ENCODE peak calls at places on chromosomes 16 and 17, in seven cellular contexts. One of them, this sample, is unnamed.
A peak's percentile ranks its signal among the peaks of the same experiment; 100 is the strongest.

GRCh38 chr17:77488531-77489238 is 347.9 kb downstream of the SEC14L1 start:
- DNase-seq in A549: no peak
- DNase-seq in transverse colon: no peak
- DNase-seq in stomach: no peak
- DNase-seq in suprapubic skin: no peak
- DNase-seq in tibial nerve: no peak
- DNase-seq in sigmoid colon: peak; percentile 67
- DNase-seq in this sample: no peak

GRCh38 chr17:34235389-34236028 is 19.6 kb upstream of the CCL2 start:
- DNase-seq in A549: no peak
- DNase-seq in transverse colon: peak; percentile 24
- DNase-seq in stomach: peak; percentile 30
- DNase-seq in suprapubic skin: no peak
- DNase-seq in tibial nerve: peak; percentile 70
- DNase-seq in sigmoid colon: peak; percentile 87
- DNase-seq in this sample: no peak

GRCh38 chr17:1683489-1683888 is 1.2 kb downstream of the PRPF8 start:
- DNase-seq in A549: no peak
- DNase-seq in transverse colon: no peak
- DNase-seq in stomach: no peak
- DNase-seq in suprapubic skin: no peak
- DNase-seq in tibial nerve: no peak
- DNase-seq in sigmoid colon: no peak
- DNase-seq in this sample: no peak

GRCh38 chr16:66650707-66651473 is 45.7 kb downstream of the CMTM4 start:
- DNase-seq in A549: peak; percentile 84
- DNase-seq in transverse colon: peak; percentile 82
- DNase-seq in stomach: peak; percentile 78
- DNase-seq in suprapubic skin: peak; percentile 87
- DNase-seq in tibial nerve: peak; percentile 91
- DNase-seq in sigmoid colon: peak; percentile 85
- DNase-seq in this sample: peak; percentile 94

GRCh38 chr16:85902366-85903155 is 3.6 kb downstream of the IRF8 start:
- DNase-seq in A549: no peak
- DNase-seq in transverse colon: peak; percentile 67
- DNase-seq in stomach: peak; percentile 39
- DNase-seq in suprapubic skin: no peak
- DNase-seq in tibial nerve: no peak
- DNase-seq in sigmoid colon: no peak
- DNase-seq in this sample: no peak

GRCh38 chr16:81737885-81738536 is 41.1 kb upstream of the PLCG2 start:
- DNase-seq in A549: peak; percentile 86
- DNase-seq in transverse colon: peak; percentile 92
- DNase-seq in stomach: peak; percentile 92
- DNase-seq in suprapubic skin: peak; percentile 89
- DNase-seq in tibial nerve: peak; percentile 81
- DNase-seq in sigmoid colon: peak; percentile 89
- DNase-seq in this sample: peak; percentile 94

GRCh38 chr16:74711938-74712337 is 11.3 kb upstream of the MLKL start:
- DNase-seq in A549: no peak
- DNase-seq in transverse colon: no peak
- DNase-seq in stomach: no peak
- DNase-seq in suprapubic skin: no peak
- DNase-seq in tibial nerve: no peak
- DNase-seq in sigmoid colon: no peak
- DNase-seq in this sample: no peak

GRCh38 chr17:27455914-27456680 is at the start of gene KSR1:
- DNase-seq in A549: peak; percentile 82
- DNase-seq in transverse colon: peak; percentile 89
- DNase-seq in stomach: peak; percentile 89
- DNase-seq in suprapubic skin: peak; percentile 88
- DNase-seq in tibial nerve: peak; percentile 61
- DNase-seq in sigmoid colon: peak; percentile 90
- DNase-seq in this sample: no peak

GRCh38 chr17:8861482-8862181 is 5.8 kb downstream of the PIK3R6 start:
- DNase-seq in A549: no peak
- DNase-seq in transverse colon: no peak
- DNase-seq in stomach: no peak
- DNase-seq in suprapubic skin: no peak
- DNase-seq in tibial nerve: no peak
- DNase-seq in sigmoid colon: no peak
- DNase-seq in this sample: no peak

GRCh38 chr17:1997587-1998425 is 27.3 kb downstream of the RTN4RL1 start:
- DNase-seq in A549: peak; percentile 71
- DNase-seq in transverse colon: peak; percentile 83
- DNase-seq in stomach: peak; percentile 89
- DNase-seq in suprapubic skin: no peak
- DNase-seq in tibial nerve: no peak
- DNase-seq in sigmoid colon: no peak
- DNase-seq in this sample: no peak

GRCh38 chr16:28163699-28164584 is 47.8 kb downstream of the XPO6 start:
- DNase-seq in A549: no peak
- DNase-seq in transverse colon: no peak
- DNase-seq in stomach: no peak
- DNase-seq in suprapubic skin: no peak
- DNase-seq in tibial nerve: no peak
- DNase-seq in sigmoid colon: no peak
- DNase-seq in this sample: no peak

GRCh38 chr17:16428098-16428882 is 12.9 kb downstream of the TRPV2 start:
- DNase-seq in A549: peak; percentile 83
- DNase-seq in transverse colon: peak; percentile 67
- DNase-seq in stomach: peak; percentile 73
- DNase-seq in suprapubic skin: no peak
- DNase-seq in tibial nerve: no peak
- DNase-seq in sigmoid colon: no peak
- DNase-seq in this sample: no peak

GRCh38 chr16:84993926-84994325 is 17.4 kb downstream of the ZDHHC7 start:
- DNase-seq in A549: no peak
- DNase-seq in transverse colon: no peak
- DNase-seq in stomach: no peak
- DNase-seq in suprapubic skin: no peak
- DNase-seq in tibial nerve: no peak
- DNase-seq in sigmoid colon: no peak
- DNase-seq in this sample: no peak

GRCh38 chr17:68200689-68201424 is 47.0 kb upstream of the AMZ2 start:
- DNase-seq in A549: peak; percentile 82
- DNase-seq in transverse colon: peak; percentile 80
- DNase-seq in stomach: peak; percentile 80
- DNase-seq in suprapubic skin: peak; percentile 89
- DNase-seq in tibial nerve: peak; percentile 77
- DNase-seq in sigmoid colon: peak; percentile 86
- DNase-seq in this sample: peak; percentile 93

GRCh38 chr17:68204736-68205135 is 43.1 kb upstream of the AMZ2 start:
- DNase-seq in A549: no peak
- DNase-seq in transverse colon: no peak
- DNase-seq in stomach: no peak
- DNase-seq in suprapubic skin: no peak
- DNase-seq in tibial nerve: no peak
- DNase-seq in sigmoid colon: no peak
- DNase-seq in this sample: peak; percentile 89

GRCh38 chr17:68207651-68208253 is 40.1 kb upstream of the AMZ2 start:
- DNase-seq in A549: no peak
- DNase-seq in transverse colon: no peak
- DNase-seq in stomach: no peak
- DNase-seq in suprapubic skin: no peak
- DNase-seq in tibial nerve: peak; percentile 2
- DNase-seq in sigmoid colon: no peak
- DNase-seq in this sample: peak; percentile 55

GRCh38 chr17:68201425-68201785 is 46.4 kb upstream of the AMZ2 start:
- DNase-seq in A549: no peak
- DNase-seq in transverse colon: no peak
- DNase-seq in stomach: no peak
- DNase-seq in suprapubic skin: no peak
- DNase-seq in tibial nerve: no peak
- DNase-seq in sigmoid colon: no peak
- DNase-seq in this sample: peak; percentile 53

GRCh38 chr17:68205251-68205807 is 42.5 kb upstream of the AMZ2 start:
- DNase-seq in A549: peak; percentile 90
- DNase-seq in transverse colon: peak; percentile 93
- DNase-seq in stomach: peak; percentile 92
- DNase-seq in suprapubic skin: peak; percentile 94
- DNase-seq in tibial nerve: peak; percentile 93
- DNase-seq in sigmoid colon: peak; percentile 94
- DNase-seq in this sample: peak; percentile 97
- TF ChIP-seq EP300 in A549: no peak
- TF ChIP-seq EP300 in transverse colon: no peak
- TF ChIP-seq EP300 in stomach: no peak
- TF ChIP-seq EP300 in suprapubic skin: no peak
- TF ChIP-seq EP300 in tibial nerve: peak; percentile 36
- TF ChIP-seq EP300 in sigmoid colon: no peak
- TF ChIP-seq EP300 in this sample: no peak

GRCh38 chr17:44133918-44134476 is 7.7 kb upstream of the HROB start:
- DNase-seq in A549: no peak
- DNase-seq in transverse colon: no peak
- DNase-seq in stomach: no peak
- DNase-seq in suprapubic skin: no peak
- DNase-seq in tibial nerve: no peak
- DNase-seq in sigmoid colon: no peak
- DNase-seq in this sample: no peak

GRCh38 chr17:44132275-44132821 is 8.9 kb upstream of the HDAC5 start:
- DNase-seq in A549: no peak
- DNase-seq in transverse colon: no peak
- DNase-seq in stomach: no peak
- DNase-seq in suprapubic skin: no peak
- DNase-seq in tibial nerve: no peak
- DNase-seq in sigmoid colon: no peak
- DNase-seq in this sample: no peak

GRCh38 chr17:44134752-44135568 is 6.8 kb upstream of the HROB start:
- DNase-seq in A549: no peak
- DNase-seq in transverse colon: no peak
- DNase-seq in stomach: no peak
- DNase-seq in suprapubic skin: no peak
- DNase-seq in tibial nerve: no peak
- DNase-seq in sigmoid colon: no peak
- DNase-seq in this sample: no peak

DNA sequence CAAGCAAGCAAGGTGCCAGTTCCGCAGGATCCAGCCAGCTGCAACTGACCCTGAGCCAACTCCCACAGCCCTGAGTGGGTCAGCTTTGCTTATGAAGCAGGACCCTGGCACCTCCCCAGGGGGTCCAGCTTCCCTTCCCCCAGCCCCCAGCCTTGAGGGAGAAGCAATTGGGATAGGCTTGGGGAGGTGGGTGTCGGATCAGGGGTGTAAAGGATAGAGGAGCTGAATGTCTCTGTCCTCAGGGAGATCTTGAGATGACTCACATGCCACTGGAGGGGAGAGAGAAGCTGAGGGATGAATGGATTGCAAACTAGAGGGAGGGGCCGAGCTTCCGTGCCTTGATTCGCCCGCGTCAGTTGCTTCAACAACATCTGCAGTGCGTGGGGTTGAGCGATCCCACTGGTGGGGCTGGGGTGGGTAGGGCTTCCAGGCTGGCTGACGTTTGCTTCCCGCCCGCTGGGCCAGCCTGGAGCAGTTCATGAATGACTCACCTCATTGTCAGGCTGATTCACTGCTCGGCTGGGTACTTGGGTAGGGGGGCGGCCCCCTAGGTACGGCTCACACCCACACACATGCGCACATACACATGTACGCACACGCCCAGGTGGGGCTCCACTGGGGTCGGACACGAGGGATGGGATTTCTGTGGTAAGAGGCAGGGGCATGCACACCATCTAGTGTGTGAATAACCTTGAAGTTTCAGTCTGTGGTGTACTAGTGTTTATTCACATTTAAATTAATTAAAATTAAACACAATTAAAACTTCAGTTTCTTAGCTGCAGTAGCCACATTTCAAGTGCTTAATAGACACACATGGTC is 3.6 kb upstream of the HROB start:
- DNase-seq in A549: peak; percentile 98
- DNase-seq in transverse colon: peak; percentile 73
- DNase-seq in stomach: peak; percentile 71
- DNase-seq in suprapubic skin: peak; percentile 93
- DNase-seq in tibial nerve: peak; percentile 66
- DNase-seq in sigmoid colon: peak; percentile 94
- DNase-seq in this sample: peak; percentile 96
- TF ChIP-seq POLR2A in A549: no peak
- TF ChIP-seq POLR2A in transverse colon: no peak
- TF ChIP-seq POLR2A in stomach: no peak
- TF ChIP-seq POLR2A in suprapubic skin: no peak
- TF ChIP-seq POLR2A in tibial nerve: peak; percentile 54
- TF ChIP-seq POLR2A in sigmoid colon: no peak
- TF ChIP-seq POLR2A in this sample: no peak

GRCh38 chr17:62093188-62094155 is 28.4 kb upstream of the MED13 start:
- DNase-seq in A549: peak; percentile 88
- DNase-seq in transverse colon: no peak
- DNase-seq in stomach: no peak
- DNase-seq in suprapubic skin: no peak
- DNase-seq in tibial nerve: no peak
- DNase-seq in sigmoid colon: no peak
- DNase-seq in this sample: no peak
- TF ChIP-seq EP300 in A549: no peak
- TF ChIP-seq EP300 in transverse colon: no peak
- TF ChIP-seq EP300 in stomach: no peak
- TF ChIP-seq EP300 in suprapubic skin: no peak
- TF ChIP-seq EP300 in tibial nerve: no peak
- TF ChIP-seq EP300 in sigmoid colon: no peak
- TF ChIP-seq EP300 in this sample: no peak

DNA sequence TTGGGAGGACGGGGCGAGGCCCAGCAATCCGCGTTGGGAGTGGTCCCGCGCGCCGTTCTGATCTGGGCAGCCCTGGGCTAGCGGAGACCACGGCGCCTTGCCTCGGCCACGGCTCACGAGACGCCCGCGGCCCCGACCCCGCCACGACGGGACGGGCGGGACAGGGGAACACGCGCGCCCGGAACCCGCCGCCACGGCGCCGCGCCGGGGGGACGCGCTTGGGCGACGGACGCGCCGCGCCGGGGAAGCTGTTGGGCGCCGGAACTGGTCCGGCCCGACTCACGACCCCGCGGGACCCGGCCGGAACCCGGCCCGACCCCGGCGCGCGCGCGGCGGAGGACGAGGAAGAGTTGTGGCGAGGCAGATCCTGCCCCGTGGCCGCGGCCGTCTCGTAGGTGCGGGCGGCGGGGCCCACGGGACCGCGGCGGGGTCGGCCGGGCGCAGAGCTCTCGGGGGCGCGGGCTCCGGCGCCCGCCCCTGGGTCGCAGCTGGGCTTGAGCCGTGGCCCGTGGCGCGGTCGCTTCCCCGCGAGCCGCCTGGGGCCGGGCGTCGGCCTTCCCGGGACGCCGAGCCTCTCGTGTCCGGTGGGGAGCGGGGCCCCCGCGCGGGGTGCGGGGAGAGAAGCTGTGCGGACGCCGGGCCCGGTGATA is at the start of gene ACSF3:
- DNase-seq in A549: peak; percentile 60
- DNase-seq in transverse colon: peak; percentile 65
- DNase-seq in stomach: peak; percentile 72
- DNase-seq in suprapubic skin: no peak
- DNase-seq in tibial nerve: peak; percentile 35
- DNase-seq in sigmoid colon: peak; percentile 76
- DNase-seq in this sample: no peak
- TF ChIP-seq POLR2A in A549: peak; percentile 43
- TF ChIP-seq POLR2A in transverse colon: no peak
- TF ChIP-seq POLR2A in stomach: no peak
- TF ChIP-seq POLR2A in suprapubic skin: no peak
- TF ChIP-seq POLR2A in tibial nerve: peak; percentile 25
- TF ChIP-seq POLR2A in sigmoid colon: no peak
- TF ChIP-seq POLR2A in this sample: no peak

DNA sequence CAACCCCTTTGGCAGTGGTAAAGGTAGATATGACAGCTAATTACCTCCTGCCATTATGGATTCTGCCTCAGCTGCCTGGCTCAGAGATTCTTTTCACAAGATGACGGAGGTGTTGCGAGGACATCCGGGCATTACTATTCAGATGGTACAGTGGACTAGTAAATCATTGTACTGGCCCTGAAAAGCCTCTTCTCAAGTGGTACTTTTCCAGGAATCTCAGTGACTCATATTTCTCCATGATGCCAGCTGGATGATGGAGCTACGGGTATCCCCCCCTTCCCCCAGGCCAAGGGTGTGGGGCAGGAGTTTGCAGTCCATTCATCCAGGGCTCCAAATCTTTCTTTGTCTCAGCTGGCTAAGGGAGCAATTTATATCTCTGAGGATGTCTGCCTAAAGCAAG is 107.7 kb upstream of the GPR139 start:
- DNase-seq in A549: peak; percentile 17
- DNase-seq in transverse colon: no peak
- DNase-seq in stomach: no peak
- DNase-seq in suprapubic skin: no peak
- DNase-seq in tibial nerve: no peak
- DNase-seq in sigmoid colon: no peak
- DNase-seq in this sample: no peak
- TF ChIP-seq EP300 in A549: no peak
- TF ChIP-seq EP300 in transverse colon: no peak
- TF ChIP-seq EP300 in stomach: no peak
- TF ChIP-seq EP300 in suprapubic skin: no peak
- TF ChIP-seq EP300 in tibial nerve: no peak
- TF ChIP-seq EP300 in sigmoid colon: no peak
- TF ChIP-seq EP300 in this sample: no peak

This sample was measured in esophagus muscularis mucosa.